ENCODE peak calls at places on chromosomes 13 and 19, in eight cellular contexts. N is A549, V is K562, K is NB4, F is HepG2, A is WTC11, B is GM12878, T is SK-N-SH. H is an unnamed sample.

GRCh38 chr19:52570005-52570861 is at the start of gene ZNF701:
- DNase-seq in A (peak), K (no peak), F (peak), V (peak), B (peak), T (peak), N (peak), H (peak)

GRCh38 chr19:22052644-22053013 is 345 bp downstream of the ZNF257 start:
- DNase-seq in V (no peak), B (no peak), N (no peak), F (no peak), A (no peak), K (no peak), T (peak), H (no peak)

GRCh38 chr19:13681509-13681908 is 82.8 kb upstream of the MRI1 start:
- DNase-seq in K (no peak), N (no peak), T (no peak), A (no peak), V (no peak), B (no peak), F (no peak), H (no peak)

GRCh38 chr13:114268344-114269280 is 12.8 kb upstream of the UPF3A start:
- DNase-seq in F (no peak), A (no peak), K (no peak), B (no peak), T (no peak), N (no peak), V (no peak), H (no peak)

GRCh38 chr13:97030705-97031452 is 36.6 kb upstream of the OXGR1 start:
- DNase-seq in N (peak), K (peak), V (peak), F (peak), A (no peak), T (peak), B (no peak), H (peak)

GRCh38 chr13:50375792-50376191 is 360.5 kb downstream of the KCNRG start:
- DNase-seq in F (no peak), T (no peak), B (no peak), K (no peak), V (no peak), N (no peak), A (no peak), H (no peak)

GRCh38 chr19:18736415-18737336 is 53.2 kb downstream of the CRTC1 start:
- DNase-seq in T (peak), A (no peak), B (no peak), N (no peak), F (no peak), V (no peak), K (no peak), H (no peak)

GRCh38 chr13:95239293-95239692 is 62.0 kb downstream of the ABCC4 start:
- DNase-seq in V (no peak), A (no peak), K (peak), N (no peak), T (no peak), F (no peak), B (no peak), H (no peak)

GRCh38 chr13:51955281-51955771 is 55.9 kb downstream of the ATP7B start:
- DNase-seq in K (no peak), F (no peak), V (peak), B (no peak), A (no peak), N (no peak), T (no peak), H (no peak)

GRCh38 chr19:37979547-37980082 is 72.6 kb downstream of the SIPA1L3 start:
- DNase-seq in N (no peak), K (no peak), A (no peak), V (no peak), T (peak), F (peak), B (peak), H (no peak)

GRCh38 chr19:47081095-47081494 is 32.5 kb downstream of the ZC3H4 start:
- DNase-seq in K (no peak), A (no peak), V (no peak), T (no peak), N (no peak), F (no peak), B (no peak), H (no peak)

GRCh38 chr19:53424968-53425597 is 6.7 kb upstream of the ZNF761 start:
- DNase-seq in F (peak), B (peak), T (peak), A (peak), N (peak), V (peak), K (peak), H (no peak)

GRCh38 chr13:113620036-113620435 is 35.5 kb downstream of the TFDP1 start:
- DNase-seq in B (no peak), K (no peak), V (no peak), T (peak), N (no peak), A (no peak), F (no peak), H (no peak)

GRCh38 chr13:45121421-45121820 is 1.1 kb downstream of the GTF2F2 start:
- DNase-seq in N (peak), V (no peak), A (no peak), B (no peak), T (peak), F (peak), K (peak), H (peak)

GRCh38 chr19:47124937-47125668 is 5.5 kb upstream of the SAE1 start:
- DNase-seq in K (peak), B (no peak), V (peak), F (peak), A (no peak), T (peak), N (peak), H (peak)

GRCh38 chr13:99661791-99662190 is 160.5 kb downstream of the TM9SF2 start:
- DNase-seq in V (no peak), K (no peak), B (no peak), A (peak), N (no peak), T (no peak), F (no peak), H (no peak)

GRCh38 chr13:113897161-113897560 is 33.3 kb upstream of the GAS6 start:
- DNase-seq in B (no peak), N (peak), T (no peak), V (no peak), F (peak), K (no peak), A (no peak), H (no peak)

GRCh38 chr19:55080121-55080914 is 4.6 kb downstream of the EPS8L1 start:
- DNase-seq in F (peak), A (peak), K (peak), N (peak), V (peak), T (peak), B (no peak), H (peak)

GRCh38 chr13:46803586-46803985 is 6.6 kb upstream of the ESD start:
- DNase-seq in K (no peak), N (no peak), A (no peak), F (no peak), T (no peak), B (no peak), V (no peak), H (no peak)

GRCh38 chr13:39336964-39337363 is 266.0 kb downstream of the LHFPL6 start:
- DNase-seq in N (no peak), K (no peak), B (no peak), T (no peak), A (no peak), F (no peak), V (no peak), H (no peak)

GRCh38 chr13:30020726-30021312 is 170.4 kb upstream of the UBL3 start:
- DNase-seq in K (no peak), V (no peak), T (no peak), N (no peak), A (no peak), F (no peak), B (no peak), H (no peak)

GRCh38 chr13:30158774-30159445 is 148.4 kb downstream of the KATNAL1 start:
- DNase-seq in K (peak), N (no peak), B (no peak), V (no peak), T (no peak), F (no peak), A (no peak), H (no peak)

GRCh38 chr19:18634612-18635290 is 2.1 kb upstream of the KLHL26 start:
- DNase-seq in T (no peak), F (peak), N (no peak), K (no peak), B (no peak), A (no peak), V (no peak), H (no peak)

GRCh38 chr19:14563989-14564650 is 7.7 kb downstream of the NDUFB7 start:
- DNase-seq in K (peak), N (peak), A (peak), B (no peak), T (peak), V (peak), F (no peak), H (peak)

GRCh38 chr13:112859817-112860190 is 109.2 kb upstream of the MCF2L start:
- DNase-seq in V (no peak), T (peak), F (no peak), B (no peak), A (no peak), N (no peak), K (no peak), H (no peak)

GRCh38 chr19:40365613-40366401 is 17.3 kb downstream of the PLD3 start:
- DNase-seq in N (peak), V (peak), B (no peak), F (no peak), K (peak), T (peak), A (peak), H (no peak)

GRCh38 chr19:30224689-30225606 is 147.2 kb upstream of the ZNF536 start:
- DNase-seq in F (no peak), K (no peak), B (no peak), V (no peak), T (peak), A (no peak), N (peak), H (no peak)

GRCh38 chr19:3479819-3480215 is 508 bp downstream of the SMIM24 start:
- DNase-seq in A (peak), F (no peak), T (peak), V (peak), B (no peak), N (peak), K (no peak), H (no peak)

GRCh38 chr13:36357692-36358091 is 11.5 kb upstream of the SPART start:
- DNase-seq in V (no peak), K (no peak), F (no peak), A (no peak), B (no peak), N (no peak), T (no peak), H (no peak)

GRCh38 chr13:23671902-23672301 is 101.7 kb downstream of the TNFRSF19 start:
- DNase-seq in A (no peak), V (no peak), T (no peak), K (no peak), F (no peak), N (no peak), B (no peak), H (no peak)

GRCh38 chr13:30418886-30419459 is 3.3 kb upstream of the UBE2L5 start:
- DNase-seq in T (no peak), A (no peak), V (no peak), K (no peak), B (no peak), N (no peak), F (no peak), H (no peak)

GRCh38 chr13:107124129-107124718 is 556.3 kb upstream of the ARGLU1 start:
- DNase-seq in A (no peak), B (no peak), T (peak), F (peak), K (peak), N (peak), V (no peak), H (no peak)

GRCh38 chr13:25654332-25654731 is 282.6 kb downstream of the ATP8A2 start:
- DNase-seq in A (no peak), B (no peak), F (no peak), K (no peak), V (no peak), T (no peak), N (no peak), H (no peak)

GRCh38 chr13:48412881-48413351 is at the start of gene LPAR6:
- DNase-seq in N (peak), T (no peak), A (no peak), B (no peak), V (no peak), K (peak), F (peak), H (no peak)

DNA sequence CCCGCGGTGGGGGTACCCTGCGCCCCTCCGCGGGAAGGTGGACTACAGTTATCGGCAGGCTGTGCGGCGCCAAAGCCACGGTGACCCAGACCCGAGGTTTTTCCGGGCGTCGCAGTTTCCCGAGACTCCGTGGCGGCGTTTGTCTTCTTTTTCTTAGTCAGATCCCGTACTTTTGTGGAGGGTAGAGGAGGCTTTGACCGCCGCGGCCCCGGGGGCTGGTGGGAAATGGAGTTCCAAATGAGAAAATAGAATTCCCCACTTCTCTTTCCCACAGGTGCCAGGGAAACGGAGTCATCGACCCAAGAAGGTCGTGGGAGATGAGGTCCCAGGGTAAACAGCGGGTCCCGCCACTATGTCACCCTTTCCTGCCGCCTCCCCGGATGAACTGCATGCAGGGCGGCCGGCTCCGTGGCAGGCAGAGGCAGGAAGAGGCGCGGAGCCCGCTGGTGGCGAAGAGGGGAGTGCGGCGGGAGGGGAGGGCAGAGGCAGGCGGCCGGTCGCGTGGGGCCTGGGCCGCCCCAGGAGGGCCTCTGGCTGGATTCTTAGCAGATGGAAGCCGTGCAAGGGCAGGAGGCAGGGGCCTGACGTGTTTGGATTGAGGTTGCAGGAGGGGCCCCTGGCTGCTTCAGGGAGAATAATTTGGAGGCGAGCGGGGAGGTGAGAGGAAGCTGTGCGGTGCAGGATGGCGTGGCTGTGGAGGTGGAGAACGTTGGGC is 11.5 kb downstream of the CYTH2 start:
- DNase-seq in A (peak), T (no peak), K (peak), N (no peak), B (no peak), V (no peak), F (no peak), H (no peak)
- TF ChIP-seq MAX in A (no peak), T (no peak), K (no peak), N (no peak), B (no peak), V (no peak), F (no peak), H (no peak)

DNA sequence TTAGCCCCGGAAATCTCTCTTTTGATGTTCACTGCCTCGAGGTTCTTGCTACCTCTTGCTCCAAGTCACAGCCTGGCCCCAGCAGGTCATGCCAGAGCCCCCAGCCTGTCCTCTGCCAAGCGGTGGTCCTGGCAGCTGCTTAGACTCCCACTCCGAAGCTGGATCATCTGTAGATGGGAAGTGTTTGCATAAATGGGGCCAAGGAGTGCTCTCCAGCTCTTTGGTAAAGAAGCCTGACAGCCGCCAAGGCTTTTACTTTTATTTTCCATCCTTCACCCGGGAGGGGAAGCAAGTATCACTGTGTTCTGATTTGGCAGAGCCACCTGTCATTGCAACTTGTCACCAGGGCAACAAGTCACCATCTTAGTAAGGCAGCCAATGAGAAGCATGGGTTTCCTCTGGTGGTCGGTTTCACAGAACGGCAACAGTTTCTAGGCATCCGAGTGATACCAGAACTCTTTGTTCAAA is 10.6 kb upstream of the RETN start:
- DNase-seq in T (no peak), V (no peak), F (no peak), N (no peak), B (peak), A (no peak), K (no peak), H (no peak)
- TF ChIP-seq MAX in T (no peak), V (no peak), F (no peak), N (no peak), B (no peak), A (no peak), K (no peak), H (no peak)

DNA sequence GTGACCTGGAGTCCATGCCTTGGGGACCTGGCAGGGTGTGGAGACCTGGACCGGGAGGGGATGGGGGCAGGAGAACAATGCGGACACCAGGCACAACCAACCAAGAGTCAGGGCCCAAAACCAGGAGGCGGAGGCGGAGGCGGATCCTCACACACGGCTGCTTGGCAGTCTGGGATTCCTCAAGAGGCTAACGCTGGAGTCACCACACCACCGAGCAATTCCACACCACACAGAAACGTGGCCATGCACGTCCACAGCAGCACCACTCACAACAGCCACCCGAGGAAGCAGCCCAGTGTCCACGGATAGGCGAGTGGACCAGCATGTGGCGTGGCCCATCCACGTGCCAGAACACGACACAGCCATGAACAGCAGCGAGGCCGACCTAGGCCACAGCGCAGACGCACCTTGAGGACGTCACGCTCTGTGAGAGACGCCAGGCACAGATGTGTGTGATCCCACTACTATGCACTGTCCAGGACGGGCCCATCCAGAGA is 17.7 kb downstream of the SBNO2 start:
- DNase-seq in F (no peak), V (no peak), B (no peak), N (peak), K (no peak), T (no peak), A (peak), H (no peak)
- TF ChIP-seq MAX in F (no peak), V (no peak), B (no peak), N (no peak), K (no peak), T (no peak), A (no peak), H (no peak)

DNA sequence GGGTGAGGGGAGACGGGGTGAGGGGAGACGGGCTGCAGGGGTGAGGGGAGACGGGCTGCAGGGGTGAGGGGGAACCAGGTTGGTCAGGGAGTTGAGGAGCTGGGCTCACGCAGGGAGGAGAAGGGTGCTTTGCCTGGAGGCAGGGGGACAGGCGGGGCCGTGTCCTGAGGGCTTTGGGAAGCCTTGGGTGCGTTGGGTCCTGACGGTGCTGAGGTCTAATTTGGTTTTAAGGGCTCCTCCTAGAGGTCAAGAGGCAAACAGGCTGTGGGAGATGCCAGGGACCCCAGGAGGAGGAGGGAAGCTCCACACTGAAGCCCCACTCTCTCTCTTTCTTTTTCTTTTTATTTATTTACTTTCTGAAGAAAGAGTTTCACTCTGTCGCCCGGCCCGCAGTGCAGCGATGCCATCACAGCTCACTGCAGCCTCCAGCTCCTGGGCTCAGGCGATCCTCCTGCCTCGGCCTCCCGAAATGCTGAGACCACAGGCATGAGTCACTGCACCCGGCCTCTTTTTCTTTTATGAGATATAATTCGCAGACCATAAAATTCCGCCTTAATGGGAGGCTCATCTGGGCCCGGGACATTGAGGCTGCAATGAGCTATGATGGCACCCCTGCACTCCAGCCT is 9.3 kb upstream of the MISP start:
- DNase-seq in F (peak), K (peak), A (peak), V (peak), N (peak), T (peak), B (no peak), H (no peak)
- TF ChIP-seq MAX in F (no peak), K (no peak), A (no peak), V (no peak), N (no peak), T (no peak), B (no peak), H (no peak)

H was measured in HCT116.